ENCODE peak calls at places on chromosomes 13 and 19, in four cellular contexts. G, Z, N and I are unnamed samples.

GRCh38 chr13:113086991-113087922 is 18.3 kb upstream of the F7 start:
- DNase-seq in G (no peak), Z (no peak), N (no peak), I (no peak)

GRCh38 chr19:55484571-55485438 is at the start of gene NAT14:
- DNase-seq in G (peak), Z (peak), N (no peak), I (no peak)

GRCh38 chr13:112648966-112649690 is 40.7 kb upstream of the ATP11A start:
- DNase-seq in G (no peak), Z (no peak), N (no peak), I (no peak)

GRCh38 chr19:38719761-38720558 is 24.3 kb downstream of the CAPN12 start:
- DNase-seq in G (no peak), Z (no peak), N (no peak), I (no peak)

GRCh38 chr13:98475521-98475920 is 101.4 kb downstream of the STK24 start:
- DNase-seq in G (no peak), Z (no peak), N (no peak), I (no peak)

GRCh38 chr13:29589967-29590366 is 5.5 kb downstream of the SLC7A1 start:
- DNase-seq in G (no peak), Z (no peak), N (no peak), I (no peak)

GRCh38 chr19:12789904-12790619 is 1.2 kb upstream of the JUNB start:
- DNase-seq in G (peak), Z (peak), N (peak), I (peak)

GRCh38 chr19:38736036-38736412 is 8.2 kb downstream of the CAPN12 start:
- DNase-seq in G (peak), Z (peak), N (peak), I (no peak)

GRCh38 chr19:11197291-11198174 is at the start of gene KANK2:
- DNase-seq in G (peak), Z (peak), N (peak), I (no peak)

GRCh38 chr19:4986471-4986888 is 17.6 kb downstream of the KDM4B start:
- DNase-seq in G (no peak), Z (no peak), N (no peak), I (no peak)

GRCh38 chr13:46495066-46495465 is 57.9 kb upstream of the LRCH1 start:
- DNase-seq in G (no peak), Z (no peak), N (no peak), I (no peak)

GRCh38 chr19:56089344-56089743 is 31.8 kb downstream of the ZNF787 start:
- DNase-seq in G (no peak), Z (no peak), N (no peak), I (no peak)

GRCh38 chr19:23283925-23284324 is 33.7 kb upstream of the ZNF724 start:
- DNase-seq in G (peak), Z (peak), N (peak), I (no peak)

GRCh38 chr13:102399791-102400618 is 1.8 kb downstream of the FGF14 start:
- DNase-seq in G (peak), Z (no peak), N (no peak), I (no peak)

GRCh38 chr13:25752957-25753540 is 298.8 kb downstream of the SHISA2 start:
- DNase-seq in G (no peak), Z (no peak), N (peak), I (no peak)

GRCh38 chr13:53920916-53921315 is 892.3 kb downstream of the OLFM4 start:
- DNase-seq in G (no peak), Z (no peak), N (no peak), I (no peak)

GRCh38 chr19:35882074-35882832 is 13.9 kb downstream of the APLP1 start:
- DNase-seq in G (no peak), Z (no peak), N (no peak), I (no peak)

GRCh38 chr13:112849500-112849899 is 119.5 kb upstream of the MCF2L start:
- DNase-seq in G (no peak), Z (no peak), N (peak), I (no peak)

GRCh38 chr19:30719189-30719990 is 347.2 kb downstream of the ZNF536 start:
- DNase-seq in G (no peak), Z (no peak), N (no peak), I (no peak)

GRCh38 chr19:54023191-54023590 is 31.8 kb downstream of the CACNG6 start:
- DNase-seq in G (no peak), Z (no peak), N (no peak), I (no peak)

GRCh38 chr13:102870677-102871415 is 25.0 kb downstream of the ERCC5 start:
- DNase-seq in G (peak), Z (peak), N (peak), I (no peak)

GRCh38 chr13:113231306-113232207 is 22.1 kb downstream of the CUL4A start:
- DNase-seq in G (no peak), Z (no peak), N (no peak), I (no peak)

GRCh38 chr13:40026741-40027140 is 371.3 kb downstream of the COG6 start:
- DNase-seq in G (peak), Z (no peak), N (no peak), I (no peak)